ENCODE peak calls at places on chromosomes 16 and 17, in six cellular contexts. A is testis, M is WERI-Rb-1, D is fibroblast of lung, K is fibroblast of the aortic adventitia, J is A549. H is an unnamed sample.

GRCh38 chr17:54883939-54884338 is 16.7 kb upstream of the TOM1L1 start:
- DNase-seq in A (no peak), M (no peak), D (no peak), K (no peak), J (no peak), H (no peak)

GRCh38 chr17:77482375-77483127 is 341.8 kb downstream of the SEC14L1 start:
- DNase-seq in A (no peak), M (no peak), D (no peak), K (no peak), J (no peak), H (no peak)

GRCh38 chr16:82995927-82996441 is 369.2 kb downstream of the CDH13 start:
- DNase-seq in A (no peak), M (no peak), D (peak), K (peak), J (no peak), H (peak)

GRCh38 chr17:1234455-1234854 is 35.8 kb upstream of the BHLHA9 start:
- DNase-seq in A (no peak), M (no peak), D (no peak), K (no peak), J (no peak), H (no peak)

GRCh38 chr17:29718446-29719039 is 95.8 kb upstream of the CORO6 start:
- DNase-seq in A (no peak), M (no peak), D (no peak), K (no peak), J (no peak), H (no peak)

GRCh38 chr16:67664258-67664657 is 2.3 kb downstream of the ENKD1 start:
- DNase-seq in A (no peak), M (no peak), D (no peak), K (no peak), J (no peak), H (no peak)

GRCh38 chr17:81563861-81564586 is 11.9 kb upstream of the FAAP100 start:
- DNase-seq in A (no peak), M (no peak), D (peak), K (peak), J (peak), H (peak)

GRCh38 chr17:29663155-29663554 is 40.4 kb upstream of the CORO6 start:
- DNase-seq in A (no peak), M (no peak), D (peak), K (peak), J (peak), H (peak)

GRCh38 chr16:79393121-79393520 is 207.4 kb downstream of the MAF start:
- DNase-seq in A (no peak), M (no peak), D (no peak), K (no peak), J (no peak), H (no peak)

GRCh38 chr17:58337126-58337599 is 8.6 kb upstream of the TSPOAP1 start:
- DNase-seq in A (no peak), M (no peak), D (no peak), K (no peak), J (no peak), H (no peak)

GRCh38 chr16:27762441-27762840 is 212.5 kb downstream of the KATNIP start:
- DNase-seq in A (no peak), M (no peak), D (no peak), K (peak), J (no peak), H (peak)

DNA sequence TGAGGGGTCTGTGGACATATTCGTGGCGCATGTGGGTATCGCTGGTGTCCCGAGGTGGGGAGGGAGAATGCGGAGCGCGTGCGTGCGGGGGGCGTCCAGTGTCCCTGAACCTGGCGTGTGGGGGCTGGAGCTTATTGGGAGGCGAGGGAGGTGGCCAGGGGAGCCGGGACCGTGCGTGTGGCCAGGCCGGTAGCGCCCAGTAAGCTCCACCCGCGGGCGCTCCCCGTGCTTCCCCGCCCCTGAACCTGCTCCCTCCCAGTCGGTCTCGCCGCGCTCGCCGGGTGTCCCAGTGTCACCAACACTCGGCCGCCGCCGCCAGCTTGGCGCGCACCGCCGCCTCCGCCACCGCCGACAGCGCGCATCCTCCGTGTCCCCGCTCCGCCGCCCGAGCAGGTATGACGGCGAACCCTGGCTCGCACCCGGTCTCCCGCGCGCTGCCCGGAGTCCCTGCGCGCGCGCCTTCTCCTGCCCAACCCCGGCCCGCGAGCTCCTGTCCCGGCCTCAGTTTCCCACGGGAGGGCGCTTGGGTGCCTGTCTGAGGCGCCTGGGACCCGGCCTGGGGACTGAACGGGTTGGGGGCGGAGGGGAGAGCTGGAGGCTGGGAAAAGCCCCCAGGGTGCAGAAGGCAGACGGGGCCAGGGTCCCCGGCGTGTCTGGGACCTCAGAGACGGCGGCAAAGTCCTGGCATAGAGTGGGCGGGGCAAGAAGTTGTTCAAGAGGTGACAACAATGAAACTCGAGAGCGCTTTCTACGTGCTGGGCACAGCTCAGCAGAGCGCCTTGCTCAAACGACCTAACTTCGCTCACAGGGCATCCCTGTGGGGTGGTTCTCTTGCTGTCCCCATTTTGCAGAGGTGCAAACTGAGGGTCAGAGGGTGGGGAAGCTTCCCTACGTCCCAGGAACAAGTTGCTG is at the start of gene SCNN1B:
- DNase-seq in A (no peak), M (peak), D (no peak), K (no peak), J (no peak), H (no peak)
- H3K4me3 ChIP-seq in A (peak), M (peak), D (no peak), K (no peak), J (peak), H (no peak)

DNA sequence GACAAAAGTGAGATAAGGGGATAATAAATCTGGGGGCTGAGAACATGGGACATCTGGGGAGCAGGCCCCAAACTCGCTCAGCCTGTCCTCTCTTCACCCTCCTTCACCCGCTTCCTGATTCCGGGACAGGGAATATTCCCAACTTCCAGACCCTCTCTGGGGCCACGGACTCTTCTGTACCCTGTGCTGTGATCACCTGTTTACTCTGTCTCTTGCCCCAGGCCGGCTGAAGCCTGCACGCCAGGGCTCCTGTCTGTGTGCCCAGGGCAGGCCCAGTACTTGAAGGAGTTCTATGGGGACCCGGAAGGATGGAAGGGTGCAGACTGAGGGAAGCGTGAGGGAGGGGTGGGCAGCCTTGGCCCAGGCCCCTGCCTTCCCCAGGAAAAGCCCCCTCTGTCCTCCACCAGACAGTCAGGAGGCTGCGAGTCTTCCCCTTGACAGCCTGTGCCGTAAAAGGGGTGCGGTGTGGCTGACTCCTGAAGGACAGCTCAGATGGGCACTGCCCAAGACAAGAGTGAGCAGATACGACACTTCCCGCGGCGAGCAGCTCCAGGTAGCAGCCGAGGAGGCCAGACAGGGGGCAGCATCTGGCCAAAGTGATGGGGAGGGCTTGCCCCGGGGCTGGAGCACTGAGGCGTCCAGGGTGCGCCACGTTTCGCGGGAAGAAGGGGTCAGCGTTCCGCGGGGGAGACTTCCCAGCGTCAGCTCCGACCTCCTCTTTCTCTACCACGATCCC is 1.0 kb upstream of the CCNF start:
- DNase-seq in A (peak), M (peak), D (peak), K (peak), J (peak), H (peak)
- TF ChIP-seq CTCF in A (peak), M (peak), D (peak), K (peak), J (no peak), H (peak)

GRCh38 chr16:14070555-14070876 is 603 bp upstream of the MRTFB start:
- DNase-seq in A (no peak), M (peak), D (no peak), K (no peak), J (no peak), H (no peak)
- H3K4me3 ChIP-seq in A (peak), M (peak), D (peak), K (peak), J (peak), H (peak)

GRCh38 chr17:51540151-51540550 is 279.8 kb downstream of the UTP18 start:
- DNase-seq in A (no peak), M (no peak), D (no peak), K (no peak), J (peak), H (no peak)
- TF ChIP-seq CTCF in A (no peak), M (peak), D (no peak), K (no peak), J (no peak), H (no peak)

DNA sequence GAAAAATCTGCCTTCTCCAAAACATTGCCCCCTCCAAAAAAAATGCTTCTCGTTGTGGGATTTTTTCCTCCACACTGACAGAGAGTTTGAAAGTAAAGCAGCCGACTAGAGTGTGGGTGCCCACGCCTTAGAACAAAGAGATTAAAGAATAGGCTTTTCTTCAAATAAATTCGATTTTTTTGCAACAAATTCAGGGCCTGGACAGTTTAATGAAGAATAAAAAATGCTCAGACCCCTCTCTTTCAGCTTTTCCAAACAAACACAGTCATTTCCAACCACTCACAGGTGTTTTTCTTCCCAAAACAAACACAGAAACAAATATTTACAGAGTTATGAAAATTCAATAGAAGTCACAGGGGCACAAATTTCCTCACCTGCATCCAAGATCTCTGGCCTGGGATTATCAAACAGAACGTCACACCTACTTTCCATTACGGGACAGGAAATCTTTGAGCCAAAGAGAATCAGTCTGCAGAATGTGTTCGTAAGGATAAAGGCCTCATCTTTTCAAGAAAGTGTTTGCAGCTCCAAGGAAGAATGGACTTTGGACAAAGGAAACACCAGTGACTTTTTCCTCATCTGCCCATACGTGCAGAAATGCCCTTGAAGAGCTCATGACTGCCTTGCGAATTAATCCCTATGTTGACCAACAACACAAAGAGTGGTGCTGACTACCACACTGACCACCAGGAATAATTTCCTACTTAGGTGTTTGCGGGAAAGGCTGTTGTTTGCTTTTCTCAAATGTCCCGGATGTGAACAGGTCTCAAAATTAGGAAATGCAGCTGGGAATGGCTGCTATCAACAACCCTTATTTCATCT is 31.3 kb upstream of the TOX3 start:
- DNase-seq in A (no peak), M (no peak), D (no peak), K (no peak), J (peak), H (no peak)
- H3K4me3 ChIP-seq in A (no peak), M (no peak), D (no peak), K (no peak), J (no peak), H (no peak)